ENCODE peak calls at places on chromosomes 3 and 15, in six cellular contexts. I, P, J, N, Y and A are unnamed samples.

GRCh38 chr3:195139091-195139875 is 131.7 kb downstream of the XXYLT1 start:
- DNase-seq in J (no peak), Y (no peak), I (no peak), P (no peak), N (no peak), A (no peak)

GRCh38 chr3:119628816-119629445 is 31.2 kb downstream of the PLA1A start:
- DNase-seq in N (no peak), J (no peak), P (peak), I (no peak), Y (peak), A (no peak)

GRCh38 chr3:126118591-126118990 is 34.7 kb upstream of the SLC41A3 start:
- DNase-seq in N (no peak), I (no peak), Y (no peak), P (no peak), J (no peak), A (no peak)

GRCh38 chr3:77467702-77468407 is 428.0 kb downstream of the ROBO2 start:
- DNase-seq in I (no peak), N (no peak), J (no peak), P (no peak), Y (peak), A (no peak)

GRCh38 chr3:130425484-130425883 is 80.0 kb downstream of the COL6A5 start:
- DNase-seq in Y (peak), P (no peak), N (no peak), J (no peak), I (no peak), A (no peak)

GRCh38 chr3:9196009-9196408 is 53.4 kb downstream of the SRGAP3 start:
- DNase-seq in J (no peak), N (no peak), Y (no peak), P (no peak), I (peak), A (no peak)

GRCh38 chr3:78804251-78805037 is 963.4 kb downstream of the ROBO1 start:
- DNase-seq in N (no peak), J (no peak), I (no peak), P (peak), Y (no peak), A (no peak)

GRCh38 chr15:64149424-64150235 is 1.9 kb upstream of the SNX22 start:
- DNase-seq in N (no peak), I (no peak), J (no peak), P (no peak), Y (peak), A (no peak)

GRCh38 chr3:134667956-134668355 is 17.1 kb upstream of the KY start:
- DNase-seq in I (no peak), J (no peak), P (no peak), Y (no peak), N (no peak), A (no peak)

GRCh38 chr3:79597719-79598118 is 170.1 kb downstream of the ROBO1 start:
- DNase-seq in I (no peak), Y (no peak), P (no peak), N (no peak), J (no peak), A (no peak)

GRCh38 chr3:29694783-29695182 is 413.9 kb downstream of the RBMS3 start:
- DNase-seq in I (no peak), Y (peak), J (peak), N (no peak), P (peak), A (no peak)

GRCh38 chr3:182651461-182651860 is 141.8 kb upstream of the ATP11B start:
- DNase-seq in I (no peak), N (no peak), J (no peak), Y (no peak), P (no peak), A (no peak)

GRCh38 chr15:51334011-51334426 is 4.4 kb downstream of the CYP19A1 start:
- DNase-seq in I (no peak), J (no peak), P (no peak), Y (no peak), N (no peak), A (no peak)

GRCh38 chr3:180265551-180265950 is 228.8 kb upstream of the PEX5L start:
- DNase-seq in N (no peak), J (no peak), I (no peak), Y (no peak), P (peak), A (no peak)

GRCh38 chr3:13891492-13892073 is 11.7 kb upstream of the WNT7A start:
- DNase-seq in Y (no peak), N (no peak), P (no peak), I (peak), J (no peak), A (no peak)

GRCh38 chr3:100401674-100402036 is 316 bp downstream of the LNP1 start:
- DNase-seq in I (peak), N (peak), J (peak), Y (no peak), P (peak), A (no peak)